ENCODE peak calls at places on chromosomes 6 and 20, in nine cellular contexts. O, J, V, S, W, C, Z, X and K are unnamed samples.

GRCh38 chr6:106360410-106360988 is at the start of gene CRYBG1:
- DNase-seq in V (peak; percentile 27), O (peak; percentile 82), X (peak; percentile 72), W (peak; percentile 95), S (no peak), C (peak; percentile 48), J (peak; percentile 56), Z (peak; percentile 68), K (no peak)

GRCh38 chr6:44435500-44435899 is 48.0 kb downstream of the CDC5L start:
- DNase-seq in J (no peak), S (no peak), W (no peak), C (no peak), Z (no peak), O (no peak), X (no peak), V (peak; percentile 52), K (no peak)

GRCh38 chr6:26258199-26258977 is 106.6 kb upstream of the BTN3A2 start:
- DNase-seq in C (no peak), X (no peak), W (no peak), V (no peak), O (no peak), S (no peak), Z (no peak), J (no peak), K (no peak)

GRCh38 chr20:41133709-41134361 is 3.5 kb upstream of the PLCG1 start:
- DNase-seq in Z (no peak), C (peak; percentile 60), J (no peak), S (no peak), W (no peak), O (no peak), X (no peak), V (no peak), K (no peak)

GRCh38 chr20:19696620-19697019 is 61.4 kb upstream of the RIN2 start:
- DNase-seq in V (no peak), C (no peak), Z (no peak), O (no peak), S (no peak), W (no peak), X (no peak), J (no peak), K (no peak)

GRCh38 chr20:3115190-3116107 is 30.9 kb upstream of the AVP start:
- DNase-seq in J (no peak), W (peak; percentile 73), X (peak; percentile 23), C (no peak), O (no peak), S (peak; percentile 35), Z (peak; percentile 46), V (peak; percentile 66), K (no peak)

GRCh38 chr6:142845143-142845571 is 99.8 kb downstream of the HIVEP2 start:
- DNase-seq in C (no peak), Z (no peak), J (no peak), W (no peak), S (peak; percentile 16), O (no peak), V (no peak), X (no peak), K (no peak)

GRCh38 chr6:157287923-157288322 is 35.4 kb downstream of the TMEM242 start:
- DNase-seq in J (no peak), V (no peak), S (no peak), Z (no peak), X (no peak), O (no peak), C (no peak), W (no peak), K (no peak)

GRCh38 chr20:22180244-22180643 is 404.1 kb downstream of the FOXA2 start:
- DNase-seq in Z (peak; percentile 54), O (no peak), S (no peak), W (peak; percentile 41), J (no peak), C (no peak), V (no peak), X (peak; percentile 16), K (no peak)

GRCh38 chr20:16352321-16352720 is 220.9 kb downstream of the KIF16B start:
- DNase-seq in S (no peak), W (no peak), X (no peak), C (no peak), O (no peak), V (no peak), J (no peak), Z (no peak), K (no peak)
- TF ChIP-seq CTCF in S (no peak), W (no peak), X (no peak), C (no peak), O (no peak), V (no peak), J (no peak), Z (no peak), K (no peak)

GRCh38 chr20:23356203-23356602 is 5.6 kb downstream of the NXT1 start:
- DNase-seq in W (peak; percentile 74), S (no peak), X (no peak), C (no peak), V (peak; percentile 40), J (no peak), Z (no peak), O (no peak), K (no peak)

GRCh38 chr20:23358563-23358906 is 3.4 kb upstream of the GZF1 start:
- DNase-seq in W (no peak), C (no peak), X (no peak), J (no peak), O (no peak), Z (no peak), S (no peak), V (no peak), K (no peak)

GRCh38 chr20:23358923-23359572 is 2.9 kb upstream of the GZF1 start:
- DNase-seq in S (no peak), X (no peak), Z (no peak), V (no peak), O (peak; percentile 68), J (no peak), C (no peak), W (no peak), K (no peak)

GRCh38 chr20:23361108-23361650 is 803 bp upstream of the GZF1 start:
- DNase-seq in C (no peak), J (no peak), W (no peak), S (no peak), Z (no peak), V (peak; percentile 71), X (no peak), O (no peak), K (no peak)

DNA sequence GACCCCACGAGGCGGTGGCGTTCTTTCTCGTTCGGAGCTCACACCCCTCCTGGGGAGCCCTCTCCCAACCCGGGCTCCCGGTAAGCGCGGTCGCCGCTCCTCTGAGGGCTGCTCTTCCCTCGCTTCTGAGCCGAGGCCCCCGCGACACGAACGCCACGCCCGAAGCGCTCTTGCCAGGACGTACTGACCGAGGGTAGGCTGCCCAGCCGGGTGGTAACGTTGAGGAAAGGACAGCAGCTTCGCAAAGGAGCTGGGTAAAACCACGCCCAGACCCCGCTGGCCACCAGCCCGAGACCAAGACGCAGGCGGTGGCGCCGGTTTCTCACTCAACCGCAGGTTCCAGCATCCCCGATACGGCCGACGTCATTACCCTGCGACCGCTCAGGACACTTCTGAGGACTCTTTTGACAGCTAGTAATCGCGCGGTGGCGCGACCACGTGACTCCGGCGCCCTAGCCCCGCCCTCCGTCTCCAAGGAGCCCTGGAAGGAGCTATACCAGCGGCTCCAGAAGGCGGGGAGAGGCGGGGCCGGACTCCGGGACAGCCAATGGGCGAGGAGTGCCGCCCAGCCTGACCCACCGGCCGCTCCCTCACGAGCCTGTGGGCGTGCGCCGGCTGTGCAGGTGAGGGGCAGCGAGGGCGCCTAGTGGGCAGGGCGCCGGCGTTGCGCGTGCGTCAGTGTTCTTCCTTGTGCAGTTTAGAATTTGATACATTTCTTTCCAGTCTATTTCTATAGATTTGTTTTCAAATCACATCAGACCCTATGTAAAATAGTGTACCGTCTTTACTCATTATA is 4.0 kb upstream of the GZF1 start:
- DNase-seq in X (peak; percentile 97), J (peak; percentile 100), Z (peak; percentile 100), C (peak; percentile 100), V (peak; percentile 100), O (peak; percentile 100), S (peak; percentile 100), W (peak; percentile 100), K (peak; percentile 100)
- TF ChIP-seq CTCF in X (no peak), J (no peak), Z (no peak), C (no peak), V (no peak), O (no peak), S (peak; percentile 17), W (no peak), K (no peak)

DNA sequence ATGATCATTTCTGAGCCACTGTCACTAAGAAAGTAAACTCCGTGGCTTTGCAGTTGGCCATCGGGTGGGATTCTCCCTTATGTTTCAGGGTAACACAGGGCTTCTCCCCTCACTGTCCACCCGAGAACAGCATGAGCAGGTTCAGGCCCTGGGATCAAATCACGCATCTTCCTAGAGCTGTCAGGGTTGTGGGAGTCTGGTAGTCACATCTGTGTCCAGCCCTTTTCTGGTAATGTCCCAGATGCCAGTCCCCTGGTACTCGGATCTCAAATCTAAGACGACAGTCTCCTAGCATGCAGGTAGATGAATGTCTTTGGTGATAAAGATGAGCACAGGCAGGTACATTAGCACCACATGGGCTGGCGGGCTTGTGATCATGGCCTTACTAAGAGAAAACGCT is 4.8 kb downstream of the PXDC1 start:
- DNase-seq in J (no peak), Z (no peak), O (no peak), X (no peak), S (no peak), V (no peak), W (no peak), C (no peak), K (no peak)
- TF ChIP-seq CTCF in J (no peak), Z (no peak), O (no peak), X (no peak), S (no peak), V (no peak), W (no peak), C (no peak), K (no peak)

GRCh38 chr6:54698974-54699373 is 147.6 kb upstream of the FAM83B start:
- DNase-seq in W (no peak), Z (no peak), J (no peak), C (no peak), S (no peak), V (no peak), O (no peak), X (no peak), K (no peak)

GRCh38 chr6:54695815-54696214 is 150.8 kb upstream of the FAM83B start:
- DNase-seq in O (no peak), J (no peak), C (no peak), S (no peak), Z (no peak), V (no peak), X (no peak), W (no peak), K (no peak)

GRCh38 chr6:54694928-54695532 is 151.5 kb upstream of the FAM83B start:
- DNase-seq in V (no peak), W (no peak), C (no peak), J (no peak), S (no peak), Z (no peak), O (no peak), X (no peak), K (no peak)

GRCh38 chr6:54700158-54700557 is 146.4 kb upstream of the FAM83B start:
- DNase-seq in V (no peak), W (no peak), O (no peak), J (no peak), X (no peak), Z (no peak), C (no peak), S (no peak), K (no peak)

DNA sequence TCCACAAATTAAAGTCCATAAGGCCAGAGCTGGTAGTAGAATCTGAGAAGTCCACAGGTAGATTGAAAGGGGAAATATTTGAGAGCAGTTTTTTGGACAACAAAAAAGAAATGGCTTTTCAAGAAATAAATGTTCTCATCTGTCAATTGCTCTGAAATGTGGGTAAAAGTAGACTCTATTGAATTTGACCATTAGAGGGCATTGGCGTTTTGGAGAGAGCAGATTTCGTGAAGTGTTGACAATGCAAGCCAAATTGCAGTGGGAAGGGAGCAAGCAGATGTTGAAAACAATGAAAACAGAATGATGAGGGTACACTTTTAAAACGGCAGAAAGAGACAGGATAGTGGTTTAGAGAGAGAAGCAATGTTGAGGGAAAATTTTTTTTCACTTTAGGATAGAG is 149.1 kb upstream of the FAM83B start:
- DNase-seq in Z (no peak), W (no peak), C (no peak), V (no peak), J (no peak), X (no peak), O (no peak), S (no peak), K (no peak)
- TF ChIP-seq CTCF in Z (no peak), W (peak; percentile 51), C (no peak), V (no peak), J (no peak), X (peak; percentile 48), O (no peak), S (peak; percentile 48), K (no peak)